ENCODE peak calls at places on chromosome 17, in seven cellular contexts. N, V, T, O, A, E and G are unnamed samples.

GRCh38 chr17:9241371-9241712 is 220.0 kb downstream of the NTN1 start:
- DNase-seq in N (no peak), V (peak), T (no peak), O (no peak), A (no peak), E (no peak), G (peak)

GRCh38 chr17:66341462-66341861 is 39.0 kb downstream of the PRKCA start:
- DNase-seq in N (no peak), V (no peak), T (no peak), O (no peak), A (no peak), E (no peak), G (no peak)

GRCh38 chr17:29007456-29008455 is 1.9 kb upstream of the SEZ6 start:
- DNase-seq in N (no peak), V (no peak), T (peak), O (no peak), A (no peak), E (no peak), G (no peak)

GRCh38 chr17:4849011-4849536 is 15.9 kb downstream of the MINK1 start:
- DNase-seq in N (no peak), V (no peak), T (no peak), O (no peak), A (peak), E (no peak), G (no peak)

GRCh38 chr17:19978206-19978802 is 676 bp upstream of the AKAP10 start:
- DNase-seq in N (no peak), V (no peak), T (no peak), O (no peak), A (peak), E (no peak), G (no peak)

GRCh38 chr17:65959630-65960029 is 232.3 kb downstream of the CEP112 start:
- DNase-seq in N (no peak), V (no peak), T (no peak), O (no peak), A (no peak), E (no peak), G (no peak)

GRCh38 chr17:65573283-65573603 is 11.8 kb upstream of the AXIN2 start:
- DNase-seq in N (no peak), V (no peak), T (no peak), O (no peak), A (no peak), E (no peak), G (no peak)

GRCh38 chr17:81976332-81977210 is 858 bp upstream of the ASPSCR1 start:
- DNase-seq in N (peak), V (no peak), T (no peak), O (peak), A (no peak), E (no peak), G (peak)

GRCh38 chr17:80949451-80950421 is 41.9 kb upstream of the CHMP6 start:
- DNase-seq in N (no peak), V (no peak), T (no peak), O (no peak), A (no peak), E (no peak), G (peak)

GRCh38 chr17:32103476-32104113 is 38.7 kb upstream of the RHOT1 start:
- DNase-seq in N (no peak), V (no peak), T (peak), O (no peak), A (no peak), E (no peak), G (no peak)

GRCh38 chr17:57016764-57017116 is 38.8 kb downstream of the SCPEP1 start:
- DNase-seq in N (no peak), V (no peak), T (no peak), O (no peak), A (peak), E (peak), G (no peak)

GRCh38 chr17:18247613-18248001 is 10.9 kb downstream of the FLII start:
- DNase-seq in N (no peak), V (no peak), T (no peak), O (no peak), A (peak), E (no peak), G (no peak)

GRCh38 chr17:58052951-58053715 is 30.1 kb upstream of the DYNLL2 start:
- DNase-seq in N (no peak), V (no peak), T (no peak), O (no peak), A (no peak), E (no peak), G (no peak)

GRCh38 chr17:70168979-70169706 is at the start of gene KCNJ2:
- DNase-seq in N (no peak), V (peak), T (peak), O (peak), A (peak), E (peak), G (peak)

GRCh38 chr17:80783461-80783860 is 208.2 kb upstream of the CHMP6 start:
- DNase-seq in N (no peak), V (no peak), T (no peak), O (no peak), A (no peak), E (peak), G (no peak)

GRCh38 chr17:55295411-55296170 is 30.8 kb downstream of the HLF start:
- DNase-seq in N (peak), V (peak), T (peak), O (no peak), A (peak), E (no peak), G (peak)

GRCh38 chr17:34378664-34379101 is 15.7 kb upstream of the CCL1 start:
- DNase-seq in N (no peak), V (peak), T (peak), O (no peak), A (no peak), E (no peak), G (peak)

DNA sequence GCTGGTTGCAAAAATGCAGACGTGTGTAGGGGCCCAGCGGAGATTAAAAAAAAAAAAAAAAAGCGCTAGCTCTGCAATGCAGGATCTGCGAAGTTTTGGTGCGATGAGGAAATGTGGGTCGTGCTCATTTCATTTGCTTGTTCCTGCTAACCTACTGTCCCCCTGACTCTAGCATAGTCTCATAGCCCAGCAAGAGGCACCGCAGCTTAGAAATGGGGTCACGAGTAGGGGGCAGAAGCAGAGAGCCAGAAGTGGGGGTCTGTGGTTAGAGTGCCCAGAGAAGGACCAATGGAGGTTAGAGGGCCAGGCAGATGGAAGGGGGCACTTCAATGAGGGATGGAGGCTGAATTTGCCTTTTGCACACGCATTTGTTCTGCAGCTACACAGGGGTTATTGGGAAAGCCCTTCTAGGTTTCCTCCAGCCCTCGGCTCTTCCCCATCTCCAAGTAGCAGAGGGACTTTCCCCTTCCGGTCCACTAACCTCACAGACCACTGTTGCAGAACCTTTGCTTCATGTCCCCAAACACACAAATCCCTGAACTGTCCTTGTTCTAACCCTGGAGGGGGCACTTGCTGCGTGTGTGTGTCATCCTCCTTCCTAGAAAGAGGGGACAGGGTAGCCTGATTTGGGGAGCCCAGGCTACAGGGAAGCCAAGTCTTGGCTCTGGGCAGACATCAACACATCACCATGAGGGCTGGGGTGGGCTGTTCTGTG is 7.0 kb upstream of the NR1D1 start:
- DNase-seq in N (no peak), V (peak), T (peak), O (no peak), A (no peak), E (peak), G (no peak)
- H3K4me3 ChIP-seq in N (no peak), V (no peak), T (no peak), O (no peak), A (no peak), E (peak), G (no peak)

DNA sequence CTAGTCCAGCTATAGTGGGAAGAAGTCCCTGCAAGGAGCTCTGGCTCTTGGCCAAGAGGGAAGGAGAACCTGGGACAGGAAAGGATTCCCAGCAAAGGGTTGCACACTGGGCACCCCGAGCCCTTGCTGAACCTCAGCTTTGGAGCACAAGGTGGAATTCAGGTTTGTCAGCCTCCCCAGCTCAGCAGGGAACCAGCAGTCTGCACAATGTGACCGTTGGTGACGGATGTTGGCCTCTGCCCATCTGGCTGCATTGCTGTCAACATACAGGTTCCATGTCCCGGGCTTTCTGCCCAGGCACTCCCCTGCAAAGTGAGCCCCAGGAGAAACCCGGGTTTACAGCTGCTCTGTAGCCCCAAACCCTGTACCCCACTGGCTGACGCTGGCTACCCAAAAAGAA is 6.7 kb downstream of the RPRML start:
- DNase-seq in N (no peak), V (no peak), T (no peak), O (no peak), A (peak), E (no peak), G (peak)
- H3K4me3 ChIP-seq in N (no peak), V (no peak), T (no peak), O (no peak), A (no peak), E (no peak), G (no peak)

GRCh38 chr17:79519601-79520000 is 91.2 kb downstream of the RBFOX3 start:
- DNase-seq in N (no peak), V (no peak), T (no peak), O (no peak), A (no peak), E (no peak), G (no peak)
- H3K4me3 ChIP-seq in N (no peak), V (no peak), T (no peak), O (no peak), A (no peak), E (no peak), G (no peak)

GRCh38 chr17:47276868-47277267 is 23.2 kb downstream of the ITGB3 start:
- DNase-seq in N (no peak), V (peak), T (peak), O (peak), A (no peak), E (peak), G (peak)

GRCh38 chr17:47275245-47275984 is 21.8 kb downstream of the ITGB3 start:
- DNase-seq in N (no peak), V (peak), T (peak), O (peak), A (peak), E (peak), G (peak)

GRCh38 chr17:47274319-47275069 is 20.9 kb downstream of the ITGB3 start:
- DNase-seq in N (no peak), V (no peak), T (no peak), O (no peak), A (no peak), E (no peak), G (no peak)

GRCh38 chr17:47277921-47278320 is 24.3 kb downstream of the ITGB3 start:
- DNase-seq in N (no peak), V (peak), T (no peak), O (no peak), A (no peak), E (no peak), G (no peak)

DNA sequence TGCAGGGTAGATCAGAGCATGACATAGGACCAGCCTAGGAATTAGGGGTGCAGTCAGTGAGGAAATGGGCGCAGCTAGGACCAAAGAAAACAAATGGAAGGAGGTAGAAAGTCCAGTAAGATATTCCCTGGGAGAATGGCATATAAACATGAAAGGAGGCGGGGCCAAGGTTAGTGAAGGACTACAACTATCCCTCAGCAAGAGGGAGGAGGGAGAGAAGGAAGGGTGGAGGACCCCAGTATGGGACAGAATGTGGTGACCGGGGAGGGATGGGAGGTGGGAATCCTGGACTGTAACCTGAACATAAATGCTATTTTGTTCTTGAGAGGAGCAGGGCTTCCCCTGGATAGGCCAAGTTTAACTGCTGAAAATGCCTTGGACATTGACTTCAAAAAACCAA is 22.8 kb downstream of the ITGB3 start:
- DNase-seq in N (no peak), V (no peak), T (no peak), O (no peak), A (no peak), E (no peak), G (no peak)
- H3K4me3 ChIP-seq in N (no peak), V (no peak), T (no peak), O (no peak), A (no peak), E (peak), G (no peak)